ENCODE peak calls at places on chromosomes 7 and 10, in ten cellular contexts. F is activated naive CD8-positive, alpha-beta T cell treated with anti-CD3 and anti-CD28 coated beads, Interleukin-2, amount 50 U/mL, for 16 hours; S is naive thymus-derived CD4-positive, alpha-beta T cell; O is A172; T is stimulated activated CD4-positive, alpha-beta T cell treated with anti-CD3 and anti-CD28 coated beads, Interleukin-12 subunit alpha, Interleukin-12 subunit beta, amount 100 ng/mL, for 48 hours; D is GM12892; P is OCI-M1; R is left colon; I is M059J; V is MCF 10A. N is an unnamed sample.
A peak's percentile ranks its signal among the peaks of the same experiment; 100 is the strongest.

GRCh38 chr7:69739906-69740545 is 141.8 kb downstream of the AUTS2 start:
- DNase-seq in F (no peak), S (no peak), O (no peak), T (no peak), D (no peak), P (peak; percentile 5), R (no peak), I (peak; percentile 56), V (no peak), N (no peak)

GRCh38 chr7:101890666-101891065 is 73.2 kb downstream of the CUX1 start:
- DNase-seq in F (no peak), S (no peak), O (no peak), T (no peak), D (no peak), P (no peak), R (no peak), I (no peak), V (no peak), N (no peak)

GRCh38 chr10:97923476-97923875 is 73.8 kb downstream of the GOLGA7B start:
- DNase-seq in F (no peak), S (no peak), O (no peak), T (no peak), D (no peak), P (no peak), R (no peak), I (no peak), V (no peak), N (no peak)

GRCh38 chr10:1183033-1183396 is 126.8 kb downstream of the WDR37 start:
- DNase-seq in F (no peak), S (no peak), O (no peak), T (no peak), D (no peak), P (no peak), R (no peak), I (no peak), V (no peak), N (no peak)

GRCh38 chr10:97058521-97058920 is 127.2 kb downstream of the SLIT1 start:
- DNase-seq in F (no peak), S (no peak), O (no peak), T (no peak), D (no peak), P (no peak), R (no peak), I (no peak), V (peak; percentile 43), N (no peak)

GRCh38 chr10:95209509-95210127 is 15.6 kb downstream of the ACSM6 start:
- DNase-seq in F (no peak), S (no peak), O (no peak), T (no peak), D (no peak), P (no peak), R (no peak), I (no peak), V (no peak), N (peak; percentile 25)

GRCh38 chr7:126185959-126186580 is 1066.7 kb downstream of the GRM8 start:
- DNase-seq in F (no peak), S (no peak), O (no peak), T (no peak), D (no peak), P (no peak), R (no peak), I (peak; percentile 9), V (peak; percentile 35), N (no peak)

GRCh38 chr10:92595505-92595904 is 2.6 kb downstream of the KIF11 start:
- DNase-seq in F (no peak), S (no peak), O (no peak), T (no peak), D (no peak), P (no peak), R (no peak), I (no peak), V (no peak), N (no peak)

GRCh38 chr7:123580406-123581161 is 21.0 kb upstream of the ASB15 start:
- DNase-seq in F (no peak), S (no peak), O (peak; percentile 56), T (no peak), D (no peak), P (peak; percentile 67), R (no peak), I (peak; percentile 34), V (peak; percentile 68), N (peak; percentile 70)

GRCh38 chr7:102431617-102432298 is 1.6 kb upstream of the ORAI2 start:
- DNase-seq in F (no peak), S (peak; percentile 53), O (peak; percentile 52), T (peak; percentile 37), D (no peak), P (no peak), R (peak; percentile 60), I (peak; percentile 80), V (no peak), N (peak; percentile 62)

GRCh38 chr10:44950326-44951225 is 9.0 kb upstream of the RASSF4 start:
- DNase-seq in F (no peak), S (no peak), O (no peak), T (no peak), D (no peak), P (no peak), R (no peak), I (no peak), V (no peak), N (no peak)

GRCh38 chr10:12279281-12279680 is 70.1 kb upstream of the CAMK1D start:
- DNase-seq in F (no peak), S (no peak), O (no peak), T (no peak), D (no peak), P (no peak), R (no peak), I (no peak), V (peak; percentile 62), N (no peak)

GRCh38 chr7:96548664-96549063 is 161.0 kb downstream of the SEM1 start:
- DNase-seq in F (no peak), S (no peak), O (no peak), T (no peak), D (no peak), P (no peak), R (no peak), I (peak; percentile 36), V (peak; percentile 97), N (peak; percentile 96)

GRCh38 chr7:1057416-1058291 is 13.3 kb downstream of the GPR146 start:
- DNase-seq in F (no peak), S (no peak), O (no peak), T (no peak), D (no peak), P (no peak), R (no peak), I (no peak), V (no peak), N (no peak)

GRCh38 chr7:26451997-26452396 is 160.3 kb downstream of the SNX10 start:
- DNase-seq in F (no peak), S (no peak), O (no peak), T (no peak), D (no peak), P (no peak), R (no peak), I (no peak), V (no peak), N (peak; percentile 26)

GRCh38 chr10:57759777-57760176 is 507.9 kb downstream of the IPMK start:
- DNase-seq in F (no peak), S (no peak), O (no peak), T (no peak), D (no peak), P (no peak), R (no peak), I (no peak), V (no peak), N (no peak)

GRCh38 chr10:61136151-61136550 is 192.2 kb upstream of the RHOBTB1 start:
- DNase-seq in F (no peak), S (no peak), O (peak; percentile 60), T (no peak), D (no peak), P (no peak), R (no peak), I (peak; percentile 41), V (peak; percentile 1), N (peak; percentile 59)

GRCh38 chr7:16657656-16658279 is 11.8 kb downstream of the BZW2 start:
- DNase-seq in F (no peak), S (no peak), O (peak; percentile 64), T (no peak), D (no peak), P (peak; percentile 89), R (no peak), I (peak; percentile 87), V (peak; percentile 83), N (peak; percentile 37)

GRCh38 chr10:6386346-6386745 is 183.6 kb downstream of the PFKFB3 start:
- DNase-seq in F (no peak), S (no peak), O (no peak), T (no peak), D (no peak), P (no peak), R (no peak), I (no peak), V (no peak), N (no peak)

GRCh38 chr10:112898540-112899395 is 51.3 kb upstream of the TCF7L2 start:
- DNase-seq in F (no peak), S (no peak), O (no peak), T (no peak), D (no peak), P (no peak), R (peak; percentile 66), I (no peak), V (no peak), N (no peak)

GRCh38 chr10:131555406-131555805 is 243.9 kb upstream of the TCERG1L start:
- DNase-seq in F (no peak), S (no peak), O (no peak), T (no peak), D (no peak), P (no peak), R (no peak), I (no peak), V (no peak), N (no peak)

GRCh38 chr7:155398944-155399343 is 59.0 kb upstream of the EN2 start:
- DNase-seq in F (no peak), S (no peak), O (no peak), T (no peak), D (no peak), P (peak; percentile 2), R (no peak), I (no peak), V (no peak), N (no peak)

GRCh38 chr10:121813857-121814256 is 114.0 kb downstream of the ATE1 start:
- DNase-seq in F (no peak), S (no peak), O (no peak), T (no peak), D (no peak), P (no peak), R (no peak), I (no peak), V (no peak), N (no peak)

GRCh38 chr7:134452419-134452827 is 6.5 kb downstream of the AKR1B1 start:
- DNase-seq in F (no peak), S (no peak), O (no peak), T (no peak), D (no peak), P (no peak), R (no peak), I (peak; percentile 52), V (no peak), N (no peak)

GRCh38 chr10:132861884-132862461 is 76.0 kb upstream of the NKX6-2 start:
- DNase-seq in F (no peak), S (no peak), O (no peak), T (no peak), D (no peak), P (no peak), R (no peak), I (no peak), V (no peak), N (no peak)

GRCh38 chr10:475709-476457 is 213.6 kb downstream of the DIP2C start:
- DNase-seq in F (no peak), S (no peak), O (no peak), T (no peak), D (no peak), P (no peak), R (no peak), I (no peak), V (no peak), N (no peak)

GRCh38 chr10:49001861-49002675 is 62.4 kb upstream of the LRRC18 start:
- DNase-seq in F (no peak), S (no peak), O (no peak), T (no peak), D (no peak), P (no peak), R (no peak), I (no peak), V (no peak), N (no peak)

GRCh38 chr10:30207485-30208052 is 141.5 kb downstream of the MTPAP start:
- DNase-seq in F (no peak), S (no peak), O (peak; percentile 42), T (no peak), D (no peak), P (no peak), R (no peak), I (peak; percentile 83), V (no peak), N (peak; percentile 5)

N was measured in PC-3.